ENCODE peak calls at places on chromosome 10, in five cellular contexts. X is astrocyte, U is GM23248, M is left ventricle myocardium inferior, R is neuronal stem cell. B is an unnamed sample.

GRCh38 chr10:113052076-113052830 is 102.2 kb downstream of the TCF7L2 start:
- DNase-seq in X (no peak), U (peak; percentile 54), M (no peak), R (no peak), B (no peak)

GRCh38 chr10:63236113-63236935 is 103.2 kb downstream of the NRBF2 start:
- DNase-seq in X (peak; percentile 93), U (peak; percentile 93), M (no peak), R (no peak), B (no peak)

GRCh38 chr10:129770286-129770685 is 193.8 kb downstream of the EBF3 start:
- DNase-seq in X (no peak), U (no peak), M (no peak), R (no peak), B (no peak)

GRCh38 chr10:5895365-5895764 is 5.3 kb downstream of the FBH1 start:
- DNase-seq in X (no peak), U (no peak), M (no peak), R (no peak), B (no peak)

GRCh38 chr10:119737827-119738226 is 12.0 kb downstream of the INPP5F start:
- DNase-seq in X (peak; percentile 87), U (peak; percentile 88), M (no peak), R (no peak), B (peak; percentile 47)

GRCh38 chr10:124650820-124651401 is 93.3 kb downstream of the FAM53B start:
- DNase-seq in X (peak; percentile 18), U (no peak), M (no peak), R (no peak), B (no peak)

GRCh38 chr10:125396651-125397050 is 236.3 kb upstream of the CTBP2 start:
- DNase-seq in X (peak; percentile 48), U (peak; percentile 77), M (no peak), R (no peak), B (no peak)

GRCh38 chr10:44756235-44756634 is 154.9 kb upstream of the TMEM72 start:
- DNase-seq in X (peak; percentile 98), U (peak; percentile 77), M (no peak), R (no peak), B (no peak)

GRCh38 chr10:95414016-95414830 is 123.4 kb upstream of the PDLIM1 start:
- DNase-seq in X (no peak), U (no peak), M (no peak), R (no peak), B (peak; percentile 49)

GRCh38 chr10:119199231-119199992 is 8.0 kb upstream of the GRK5 start:
- DNase-seq in X (peak; percentile 71), U (peak; percentile 88), M (peak; percentile 32), R (no peak), B (peak; percentile 43)

GRCh38 chr10:68561804-68562649 is 1.9 kb downstream of the TET1 start:
- DNase-seq in X (no peak), U (peak; percentile 54), M (no peak), R (peak; percentile 42), B (no peak)

GRCh38 chr10:61835069-61835908 is 66.2 kb upstream of the ARID5B start:
- DNase-seq in X (peak; percentile 82), U (peak; percentile 83), M (no peak), R (no peak), B (no peak)

GRCh38 chr10:56068040-56068439 is 293.0 kb downstream of the ZWINT start:
- DNase-seq in X (no peak), U (no peak), M (no peak), R (no peak), B (no peak)

GRCh38 chr10:79223346-79224048 is 123.8 kb upstream of the PPIF start:
- DNase-seq in X (peak; percentile 80), U (no peak), M (peak; percentile 79), R (no peak), B (no peak)

GRCh38 chr10:85008493-85009181 is 680.2 kb downstream of the CCSER2 start:
- DNase-seq in X (no peak), U (no peak), M (no peak), R (no peak), B (no peak)

GRCh38 chr10:127863231-127863825 is 29.4 kb downstream of the CLRN3 start:
- DNase-seq in X (peak; percentile 3), U (no peak), M (no peak), R (no peak), B (no peak)

GRCh38 chr10:58781873-58782488 is 269.3 kb downstream of the BICC1 start:
- DNase-seq in X (no peak), U (peak; percentile 73), M (no peak), R (peak; percentile 51), B (no peak)

GRCh38 chr10:114703377-114704125 is 45.5 kb upstream of the ABLIM1 start:
- DNase-seq in X (no peak), U (peak; percentile 41), M (no peak), R (no peak), B (no peak)

GRCh38 chr10:85735997-85736396 is 630.6 kb downstream of the GRID1 start:
- DNase-seq in X (no peak), U (no peak), M (no peak), R (no peak), B (no peak)

GRCh38 chr10:79053481-79054202 is 15.1 kb upstream of the ZMIZ1 start:
- DNase-seq in X (no peak), U (no peak), M (peak; percentile 2), R (no peak), B (no peak)

GRCh38 chr10:132113206-132113605 is 47.5 kb downstream of the JAKMIP3 start:
- DNase-seq in X (no peak), U (no peak), M (peak; percentile 1), R (no peak), B (no peak)

GRCh38 chr10:89367529-89367928 is 10.3 kb upstream of the IFIT1B start:
- DNase-seq in X (no peak), U (no peak), M (no peak), R (no peak), B (no peak)

GRCh38 chr10:33377658-33378025 is 43.2 kb upstream of the NRP1 start:
- DNase-seq in X (peak; percentile 73), U (peak; percentile 74), M (no peak), R (no peak), B (no peak)

GRCh38 chr10:32961892-32962369 is 3.9 kb upstream of the ITGB1 start:
- DNase-seq in X (peak; percentile 92), U (peak; percentile 91), M (no peak), R (no peak), B (no peak)

GRCh38 chr10:4067552-4068254 is 282.7 kb upstream of the KLF6 start:
- DNase-seq in X (no peak), U (peak; percentile 43), M (no peak), R (no peak), B (no peak)

GRCh38 chr10:132654708-132655661 is 117.4 kb downstream of the INPP5A start:
- DNase-seq in X (no peak), U (peak; percentile 77), M (peak; percentile 42), R (peak; percentile 61), B (no peak)

GRCh38 chr10:132813001-132813401 is 27.1 kb upstream of the NKX6-2 start:
- DNase-seq in X (no peak), U (no peak), M (no peak), R (no peak), B (no peak)

GRCh38 chr10:77899080-77899477 is 27.5 kb downstream of the DLG5 start:
- DNase-seq in X (peak; percentile 46), U (peak; percentile 88), M (no peak), R (no peak), B (peak; percentile 56)

GRCh38 chr10:133139561-133140065 is 20.4 kb upstream of the KNDC1 start:
- DNase-seq in X (no peak), U (no peak), M (peak; percentile 4), R (no peak), B (no peak)

GRCh38 chr10:104824378-104825006 is 183.4 kb downstream of the SORCS3 start:
- DNase-seq in X (peak; percentile 27), U (peak; percentile 51), M (peak; percentile 17), R (peak; percentile 60), B (no peak)

GRCh38 chr10:102627446-102628293 is 16.6 kb upstream of the TRIM8 start:
- DNase-seq in X (peak; percentile 57), U (peak; percentile 79), M (peak; percentile 49), R (peak; percentile 75), B (no peak)

GRCh38 chr10:102627141-102627445 is 17.2 kb upstream of the TRIM8 start:
- DNase-seq in X (no peak), U (no peak), M (no peak), R (no peak), B (no peak)

GRCh38 chr10:102629661-102630614 is 14.3 kb upstream of the TRIM8 start:
- DNase-seq in X (peak; percentile 92), U (peak; percentile 83), M (no peak), R (peak; percentile 73), B (no peak)

GRCh38 chr10:102630663-102631062 is 13.6 kb upstream of the TRIM8 start:
- DNase-seq in X (no peak), U (no peak), M (no peak), R (no peak), B (no peak)

GRCh38 chr10:102628451-102628911 is 15.8 kb upstream of the TRIM8 start:
- DNase-seq in X (no peak), U (peak; percentile 53), M (peak; percentile 78), R (no peak), B (no peak)
- H3K4me1 ChIP-seq in X (peaks cover 61% of the 10 kb centered on the region), U (peaks cover 67% of the 10 kb centered on the region), M (peaks cover 91% of the 10 kb centered on the region), R (peaks cover 61% of the 10 kb centered on the region), B (peaks cover 46% of the 10 kb centered on the region)

DNA sequence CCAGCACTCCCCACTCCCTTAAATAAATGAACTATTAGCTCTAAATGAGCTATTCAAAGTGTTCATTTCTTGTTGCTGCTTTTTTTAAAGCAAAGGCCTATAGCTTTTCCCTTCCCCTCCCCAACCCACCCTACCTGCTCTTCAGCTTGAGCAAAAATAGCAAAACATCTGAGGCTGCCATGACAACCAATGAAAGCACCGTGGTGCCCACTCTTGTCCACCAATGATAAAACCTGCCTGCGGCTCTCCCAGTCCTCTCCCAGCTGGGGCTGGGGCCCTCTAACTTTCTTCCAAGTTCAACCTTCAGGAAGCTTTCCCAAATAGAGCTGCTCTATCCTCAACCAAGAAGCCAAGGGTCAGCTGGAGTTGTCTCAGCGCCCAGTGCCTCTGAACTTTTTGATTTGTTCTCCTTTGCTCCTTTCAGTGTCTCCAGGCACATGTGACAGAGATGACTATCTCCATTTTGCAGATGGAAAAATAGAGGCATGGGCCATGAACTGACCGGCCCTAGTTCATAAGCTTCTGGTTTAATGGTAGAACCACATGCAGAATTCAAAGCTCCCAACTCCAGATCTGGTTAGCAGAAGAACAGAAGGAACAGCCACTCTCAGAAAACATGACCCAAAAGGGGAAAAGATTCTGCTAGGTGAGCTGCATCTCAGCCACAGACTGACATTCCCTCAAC is 47.7 kb downstream of the PIK3AP1 start:
- DNase-seq in X (no peak), U (no peak), M (no peak), R (no peak), B (no peak)
- H3K27ac ChIP-seq in X (no peak overlapping the region), U (no peak overlapping the region), M (no peak overlapping the region), R (no peak overlapping the region), B (no peak overlapping the region)

GRCh38 chr10:35342381-35342780 is 6.1 kb downstream of the CCNY start:
- DNase-seq in X (no peak), U (no peak), M (no peak), R (no peak), B (no peak)
- H3K4me3 ChIP-seq in X (no peak overlapping the region), U (no peak overlapping the region), M (no peak overlapping the region), R (no peak overlapping the region), B (no peak overlapping the region)

GRCh38 chr10:70576803-70577517 is 25.6 kb downstream of the PRF1 start:
- DNase-seq in X (peak; percentile 41), U (peak; percentile 71), M (no peak), R (no peak), B (no peak)
- H3K4me1 ChIP-seq in X (peaks cover 33% of the 10 kb centered on the region), U (peaks cover 9% of the 10 kb centered on the region), M (peaks cover 28% of the 10 kb centered on the region), R (peaks cover 2% of the 10 kb centered on the region), B (peaks cover 7% of the 10 kb centered on the region)

B was measured in gastrocnemius medialis.